ENCODE peak calls at places on chromosomes 2 and 18, in ten cellular contexts. One of them, this sample, is unnamed.

GRCh38 chr18:46555724-46556123 is 101.3 kb downstream of the LOXHD1 start:
- DNase-seq in HFFc6: no peak
- DNase-seq in activated naive CD4-positive, alpha-beta T cell: no peak
- DNase-seq in activated CD8-positive, alpha-beta memory T cell treated with anti-CD3 and anti-CD28 coated beads, Interleukin-2, amount 50 U/mL, for 4 hours: no peak
- DNase-seq in AG10803: peak
- DNase-seq in activated gamma-delta T cell treated with anti-CD3 and anti-CD28 coated beads, Interleukin-2, amount 50 U/mL, for 16 hours: no peak
- DNase-seq in DND-41: peak
- DNase-seq in GOT3: no peak
- DNase-seq in heart left ventricle: peak
- DNase-seq in stimulated activated CD8-positive, alpha-beta memory T cell treated with anti-CD3 and anti-CD28 coated beads, Interleukin-15, amount 100 ng/mL, for 24 hours: no peak
- DNase-seq in this sample: no peak

GRCh38 chr2:54824582-54824981 is 101.1 kb downstream of the EML6 start:
- DNase-seq in DND-41: no peak
- DNase-seq in AG10803: no peak
- DNase-seq in heart left ventricle: no peak
- DNase-seq in stimulated activated CD8-positive, alpha-beta memory T cell treated with anti-CD3 and anti-CD28 coated beads, Interleukin-15, amount 100 ng/mL, for 24 hours: no peak
- DNase-seq in activated gamma-delta T cell treated with anti-CD3 and anti-CD28 coated beads, Interleukin-2, amount 50 U/mL, for 16 hours: no peak
- DNase-seq in activated CD8-positive, alpha-beta memory T cell treated with anti-CD3 and anti-CD28 coated beads, Interleukin-2, amount 50 U/mL, for 4 hours: no peak
- DNase-seq in GOT3: no peak
- DNase-seq in activated naive CD4-positive, alpha-beta T cell: no peak
- DNase-seq in HFFc6: no peak
- DNase-seq in this sample: no peak

GRCh38 chr2:2665834-2666133 is 334.7 kb upstream of the MYT1L start:
- DNase-seq in stimulated activated CD8-positive, alpha-beta memory T cell treated with anti-CD3 and anti-CD28 coated beads, Interleukin-15, amount 100 ng/mL, for 24 hours: no peak
- DNase-seq in heart left ventricle: no peak
- DNase-seq in AG10803: no peak
- DNase-seq in DND-41: no peak
- DNase-seq in activated CD8-positive, alpha-beta memory T cell treated with anti-CD3 and anti-CD28 coated beads, Interleukin-2, amount 50 U/mL, for 4 hours: no peak
- DNase-seq in activated naive CD4-positive, alpha-beta T cell: no peak
- DNase-seq in activated gamma-delta T cell treated with anti-CD3 and anti-CD28 coated beads, Interleukin-2, amount 50 U/mL, for 16 hours: no peak
- DNase-seq in HFFc6: no peak
- DNase-seq in GOT3: no peak
- DNase-seq in this sample: no peak

GRCh38 chr2:172704072-172704936 is 31.3 kb upstream of the RAPGEF4 start:
- DNase-seq in activated CD8-positive, alpha-beta memory T cell treated with anti-CD3 and anti-CD28 coated beads, Interleukin-2, amount 50 U/mL, for 4 hours: no peak
- DNase-seq in GOT3: no peak
- DNase-seq in activated gamma-delta T cell treated with anti-CD3 and anti-CD28 coated beads, Interleukin-2, amount 50 U/mL, for 16 hours: no peak
- DNase-seq in HFFc6: peak
- DNase-seq in heart left ventricle: no peak
- DNase-seq in stimulated activated CD8-positive, alpha-beta memory T cell treated with anti-CD3 and anti-CD28 coated beads, Interleukin-15, amount 100 ng/mL, for 24 hours: no peak
- DNase-seq in AG10803: peak
- DNase-seq in DND-41: no peak
- DNase-seq in activated naive CD4-positive, alpha-beta T cell: no peak
- DNase-seq in this sample: no peak

GRCh38 chr2:242010567-242011513 is 141.3 kb downstream of the RTP5 start:
- DNase-seq in DND-41: no peak
- DNase-seq in activated gamma-delta T cell treated with anti-CD3 and anti-CD28 coated beads, Interleukin-2, amount 50 U/mL, for 16 hours: no peak
- DNase-seq in HFFc6: no peak
- DNase-seq in heart left ventricle: no peak
- DNase-seq in activated naive CD4-positive, alpha-beta T cell: no peak
- DNase-seq in stimulated activated CD8-positive, alpha-beta memory T cell treated with anti-CD3 and anti-CD28 coated beads, Interleukin-15, amount 100 ng/mL, for 24 hours: no peak
- DNase-seq in GOT3: no peak
- DNase-seq in AG10803: peak
- DNase-seq in activated CD8-positive, alpha-beta memory T cell treated with anti-CD3 and anti-CD28 coated beads, Interleukin-2, amount 50 U/mL, for 4 hours: no peak
- DNase-seq in this sample: no peak

GRCh38 chr18:70380915-70381896 is 92.4 kb downstream of the SOCS6 start:
- DNase-seq in heart left ventricle: no peak
- DNase-seq in activated CD8-positive, alpha-beta memory T cell treated with anti-CD3 and anti-CD28 coated beads, Interleukin-2, amount 50 U/mL, for 4 hours: no peak
- DNase-seq in activated gamma-delta T cell treated with anti-CD3 and anti-CD28 coated beads, Interleukin-2, amount 50 U/mL, for 16 hours: no peak
- DNase-seq in GOT3: no peak
- DNase-seq in DND-41: no peak
- DNase-seq in AG10803: no peak
- DNase-seq in activated naive CD4-positive, alpha-beta T cell: no peak
- DNase-seq in HFFc6: no peak
- DNase-seq in stimulated activated CD8-positive, alpha-beta memory T cell treated with anti-CD3 and anti-CD28 coated beads, Interleukin-15, amount 100 ng/mL, for 24 hours: no peak
- DNase-seq in this sample: no peak

GRCh38 chr2:24418166-24418843 is 58.0 kb upstream of the ITSN2 start:
- DNase-seq in activated naive CD4-positive, alpha-beta T cell: no peak
- DNase-seq in AG10803: no peak
- DNase-seq in heart left ventricle: no peak
- DNase-seq in DND-41: no peak
- DNase-seq in activated CD8-positive, alpha-beta memory T cell treated with anti-CD3 and anti-CD28 coated beads, Interleukin-2, amount 50 U/mL, for 4 hours: no peak
- DNase-seq in GOT3: no peak
- DNase-seq in HFFc6: no peak
- DNase-seq in stimulated activated CD8-positive, alpha-beta memory T cell treated with anti-CD3 and anti-CD28 coated beads, Interleukin-15, amount 100 ng/mL, for 24 hours: no peak
- DNase-seq in activated gamma-delta T cell treated with anti-CD3 and anti-CD28 coated beads, Interleukin-2, amount 50 U/mL, for 16 hours: no peak
- DNase-seq in this sample: no peak

GRCh38 chr2:71000780-71001591 is 6.3 kb upstream of the TEX261 start:
- DNase-seq in activated gamma-delta T cell treated with anti-CD3 and anti-CD28 coated beads, Interleukin-2, amount 50 U/mL, for 16 hours: peak
- DNase-seq in DND-41: peak
- DNase-seq in stimulated activated CD8-positive, alpha-beta memory T cell treated with anti-CD3 and anti-CD28 coated beads, Interleukin-15, amount 100 ng/mL, for 24 hours: peak
- DNase-seq in GOT3: no peak
- DNase-seq in AG10803: peak
- DNase-seq in HFFc6: peak
- DNase-seq in activated naive CD4-positive, alpha-beta T cell: peak
- DNase-seq in activated CD8-positive, alpha-beta memory T cell treated with anti-CD3 and anti-CD28 coated beads, Interleukin-2, amount 50 U/mL, for 4 hours: peak
- DNase-seq in heart left ventricle: peak
- DNase-seq in this sample: peak

GRCh38 chr2:202127793-202128215 is 54.7 kb downstream of the KIAA2012 start:
- DNase-seq in activated CD8-positive, alpha-beta memory T cell treated with anti-CD3 and anti-CD28 coated beads, Interleukin-2, amount 50 U/mL, for 4 hours: no peak
- DNase-seq in DND-41: no peak
- DNase-seq in HFFc6: no peak
- DNase-seq in AG10803: no peak
- DNase-seq in GOT3: no peak
- DNase-seq in activated naive CD4-positive, alpha-beta T cell: no peak
- DNase-seq in activated gamma-delta T cell treated with anti-CD3 and anti-CD28 coated beads, Interleukin-2, amount 50 U/mL, for 16 hours: no peak
- DNase-seq in stimulated activated CD8-positive, alpha-beta memory T cell treated with anti-CD3 and anti-CD28 coated beads, Interleukin-15, amount 100 ng/mL, for 24 hours: no peak
- DNase-seq in heart left ventricle: no peak
- DNase-seq in this sample: no peak

GRCh38 chr2:150716186-150716585 is 228.7 kb upstream of the RND3 start:
- DNase-seq in stimulated activated CD8-positive, alpha-beta memory T cell treated with anti-CD3 and anti-CD28 coated beads, Interleukin-15, amount 100 ng/mL, for 24 hours: no peak
- DNase-seq in activated CD8-positive, alpha-beta memory T cell treated with anti-CD3 and anti-CD28 coated beads, Interleukin-2, amount 50 U/mL, for 4 hours: no peak
- DNase-seq in activated naive CD4-positive, alpha-beta T cell: no peak
- DNase-seq in DND-41: no peak
- DNase-seq in GOT3: no peak
- DNase-seq in HFFc6: no peak
- DNase-seq in heart left ventricle: no peak
- DNase-seq in activated gamma-delta T cell treated with anti-CD3 and anti-CD28 coated beads, Interleukin-2, amount 50 U/mL, for 16 hours: no peak
- DNase-seq in AG10803: peak
- DNase-seq in this sample: no peak

GRCh38 chr2:100744589-100744988 is 75.3 kb upstream of the NPAS2 start:
- DNase-seq in HFFc6: no peak
- DNase-seq in activated CD8-positive, alpha-beta memory T cell treated with anti-CD3 and anti-CD28 coated beads, Interleukin-2, amount 50 U/mL, for 4 hours: no peak
- DNase-seq in GOT3: no peak
- DNase-seq in DND-41: no peak
- DNase-seq in AG10803: no peak
- DNase-seq in heart left ventricle: no peak
- DNase-seq in stimulated activated CD8-positive, alpha-beta memory T cell treated with anti-CD3 and anti-CD28 coated beads, Interleukin-15, amount 100 ng/mL, for 24 hours: no peak
- DNase-seq in activated gamma-delta T cell treated with anti-CD3 and anti-CD28 coated beads, Interleukin-2, amount 50 U/mL, for 16 hours: no peak
- DNase-seq in activated naive CD4-positive, alpha-beta T cell: no peak
- DNase-seq in this sample: no peak

GRCh38 chr2:23541453-23542334 is 156.7 kb downstream of the KLHL29 start:
- DNase-seq in AG10803: peak
- DNase-seq in activated CD8-positive, alpha-beta memory T cell treated with anti-CD3 and anti-CD28 coated beads, Interleukin-2, amount 50 U/mL, for 4 hours: no peak
- DNase-seq in HFFc6: peak
- DNase-seq in activated gamma-delta T cell treated with anti-CD3 and anti-CD28 coated beads, Interleukin-2, amount 50 U/mL, for 16 hours: no peak
- DNase-seq in heart left ventricle: no peak
- DNase-seq in GOT3: no peak
- DNase-seq in activated naive CD4-positive, alpha-beta T cell: no peak
- DNase-seq in DND-41: no peak
- DNase-seq in stimulated activated CD8-positive, alpha-beta memory T cell treated with anti-CD3 and anti-CD28 coated beads, Interleukin-15, amount 100 ng/mL, for 24 hours: no peak
- DNase-seq in this sample: no peak

GRCh38 chr2:240437861-240438809 is 2.7 kb downstream of the GPC1 start:
- DNase-seq in stimulated activated CD8-positive, alpha-beta memory T cell treated with anti-CD3 and anti-CD28 coated beads, Interleukin-15, amount 100 ng/mL, for 24 hours: peak
- DNase-seq in HFFc6: peak
- DNase-seq in DND-41: peak
- DNase-seq in heart left ventricle: peak
- DNase-seq in AG10803: peak
- DNase-seq in activated naive CD4-positive, alpha-beta T cell: peak
- DNase-seq in activated gamma-delta T cell treated with anti-CD3 and anti-CD28 coated beads, Interleukin-2, amount 50 U/mL, for 16 hours: peak
- DNase-seq in GOT3: peak
- DNase-seq in activated CD8-positive, alpha-beta memory T cell treated with anti-CD3 and anti-CD28 coated beads, Interleukin-2, amount 50 U/mL, for 4 hours: peak
- DNase-seq in this sample: peak

GRCh38 chr18:66346833-66347595 is 256.9 kb downstream of the CDH19 start:
- DNase-seq in activated CD8-positive, alpha-beta memory T cell treated with anti-CD3 and anti-CD28 coated beads, Interleukin-2, amount 50 U/mL, for 4 hours: no peak
- DNase-seq in stimulated activated CD8-positive, alpha-beta memory T cell treated with anti-CD3 and anti-CD28 coated beads, Interleukin-15, amount 100 ng/mL, for 24 hours: no peak
- DNase-seq in DND-41: no peak
- DNase-seq in activated naive CD4-positive, alpha-beta T cell: no peak
- DNase-seq in activated gamma-delta T cell treated with anti-CD3 and anti-CD28 coated beads, Interleukin-2, amount 50 U/mL, for 16 hours: no peak
- DNase-seq in heart left ventricle: no peak
- DNase-seq in AG10803: no peak
- DNase-seq in HFFc6: no peak
- DNase-seq in GOT3: no peak
- DNase-seq in this sample: no peak

GRCh38 chr2:65430515-65431416 is 1.6 kb downstream of the SPRED2 start:
- DNase-seq in heart left ventricle: peak
- DNase-seq in DND-41: peak
- DNase-seq in activated gamma-delta T cell treated with anti-CD3 and anti-CD28 coated beads, Interleukin-2, amount 50 U/mL, for 16 hours: peak
- DNase-seq in HFFc6: peak
- DNase-seq in AG10803: peak
- DNase-seq in stimulated activated CD8-positive, alpha-beta memory T cell treated with anti-CD3 and anti-CD28 coated beads, Interleukin-15, amount 100 ng/mL, for 24 hours: peak
- DNase-seq in activated CD8-positive, alpha-beta memory T cell treated with anti-CD3 and anti-CD28 coated beads, Interleukin-2, amount 50 U/mL, for 4 hours: peak
- DNase-seq in GOT3: no peak
- DNase-seq in activated naive CD4-positive, alpha-beta T cell: peak
- DNase-seq in this sample: peak

GRCh38 chr2:181588546-181588945 is 68.4 kb downstream of the CERKL start:
- DNase-seq in HFFc6: no peak
- DNase-seq in GOT3: no peak
- DNase-seq in activated gamma-delta T cell treated with anti-CD3 and anti-CD28 coated beads, Interleukin-2, amount 50 U/mL, for 16 hours: no peak
- DNase-seq in DND-41: no peak
- DNase-seq in stimulated activated CD8-positive, alpha-beta memory T cell treated with anti-CD3 and anti-CD28 coated beads, Interleukin-15, amount 100 ng/mL, for 24 hours: no peak
- DNase-seq in activated naive CD4-positive, alpha-beta T cell: no peak
- DNase-seq in heart left ventricle: no peak
- DNase-seq in AG10803: no peak
- DNase-seq in activated CD8-positive, alpha-beta memory T cell treated with anti-CD3 and anti-CD28 coated beads, Interleukin-2, amount 50 U/mL, for 4 hours: no peak
- DNase-seq in this sample: no peak

GRCh38 chr18:12745095-12745820 is 42.4 kb downstream of the PSMG2 start:
- DNase-seq in AG10803: peak
- DNase-seq in GOT3: no peak
- DNase-seq in stimulated activated CD8-positive, alpha-beta memory T cell treated with anti-CD3 and anti-CD28 coated beads, Interleukin-15, amount 100 ng/mL, for 24 hours: no peak
- DNase-seq in activated gamma-delta T cell treated with anti-CD3 and anti-CD28 coated beads, Interleukin-2, amount 50 U/mL, for 16 hours: no peak
- DNase-seq in HFFc6: no peak
- DNase-seq in heart left ventricle: no peak
- DNase-seq in DND-41: peak
- DNase-seq in activated naive CD4-positive, alpha-beta T cell: no peak
- DNase-seq in activated CD8-positive, alpha-beta memory T cell treated with anti-CD3 and anti-CD28 coated beads, Interleukin-2, amount 50 U/mL, for 4 hours: no peak
- DNase-seq in this sample: no peak

GRCh38 chr2:152755029-152755428 is 36.6 kb downstream of the ARL6IP6 start:
- DNase-seq in activated CD8-positive, alpha-beta memory T cell treated with anti-CD3 and anti-CD28 coated beads, Interleukin-2, amount 50 U/mL, for 4 hours: no peak
- DNase-seq in DND-41: no peak
- DNase-seq in GOT3: no peak
- DNase-seq in AG10803: no peak
- DNase-seq in stimulated activated CD8-positive, alpha-beta memory T cell treated with anti-CD3 and anti-CD28 coated beads, Interleukin-15, amount 100 ng/mL, for 24 hours: no peak
- DNase-seq in heart left ventricle: no peak
- DNase-seq in HFFc6: no peak
- DNase-seq in activated gamma-delta T cell treated with anti-CD3 and anti-CD28 coated beads, Interleukin-2, amount 50 U/mL, for 16 hours: no peak
- DNase-seq in activated naive CD4-positive, alpha-beta T cell: no peak
- DNase-seq in this sample: no peak

GRCh38 chr2:10303174-10303633 is 500 bp downstream of the HPCAL1 start:
- DNase-seq in activated naive CD4-positive, alpha-beta T cell: peak
- DNase-seq in AG10803: no peak
- DNase-seq in activated gamma-delta T cell treated with anti-CD3 and anti-CD28 coated beads, Interleukin-2, amount 50 U/mL, for 16 hours: no peak
- DNase-seq in activated CD8-positive, alpha-beta memory T cell treated with anti-CD3 and anti-CD28 coated beads, Interleukin-2, amount 50 U/mL, for 4 hours: no peak
- DNase-seq in HFFc6: no peak
- DNase-seq in heart left ventricle: no peak
- DNase-seq in GOT3: no peak
- DNase-seq in DND-41: no peak
- DNase-seq in stimulated activated CD8-positive, alpha-beta memory T cell treated with anti-CD3 and anti-CD28 coated beads, Interleukin-15, amount 100 ng/mL, for 24 hours: no peak
- DNase-seq in this sample: no peak

GRCh38 chr2:143128681-143129580 is at the start of gene ARHGAP15:
- DNase-seq in heart left ventricle: no peak
- DNase-seq in stimulated activated CD8-positive, alpha-beta memory T cell treated with anti-CD3 and anti-CD28 coated beads, Interleukin-15, amount 100 ng/mL, for 24 hours: peak
- DNase-seq in HFFc6: no peak
- DNase-seq in activated gamma-delta T cell treated with anti-CD3 and anti-CD28 coated beads, Interleukin-2, amount 50 U/mL, for 16 hours: peak
- DNase-seq in activated CD8-positive, alpha-beta memory T cell treated with anti-CD3 and anti-CD28 coated beads, Interleukin-2, amount 50 U/mL, for 4 hours: peak
- DNase-seq in GOT3: no peak
- DNase-seq in AG10803: no peak
- DNase-seq in activated naive CD4-positive, alpha-beta T cell: peak
- DNase-seq in DND-41: peak
- DNase-seq in this sample: peak

GRCh38 chr2:150882751-150883520 is 378.7 kb downstream of the RBM43 start:
- DNase-seq in AG10803: no peak
- DNase-seq in stimulated activated CD8-positive, alpha-beta memory T cell treated with anti-CD3 and anti-CD28 coated beads, Interleukin-15, amount 100 ng/mL, for 24 hours: no peak
- DNase-seq in HFFc6: no peak
- DNase-seq in GOT3: no peak
- DNase-seq in activated CD8-positive, alpha-beta memory T cell treated with anti-CD3 and anti-CD28 coated beads, Interleukin-2, amount 50 U/mL, for 4 hours: no peak
- DNase-seq in activated naive CD4-positive, alpha-beta T cell: no peak
- DNase-seq in heart left ventricle: no peak
- DNase-seq in DND-41: no peak
- DNase-seq in activated gamma-delta T cell treated with anti-CD3 and anti-CD28 coated beads, Interleukin-2, amount 50 U/mL, for 16 hours: no peak
- DNase-seq in this sample: no peak

GRCh38 chr2:29033172-29033571 is 41.2 kb downstream of the PCARE start:
- DNase-seq in heart left ventricle: no peak
- DNase-seq in stimulated activated CD8-positive, alpha-beta memory T cell treated with anti-CD3 and anti-CD28 coated beads, Interleukin-15, amount 100 ng/mL, for 24 hours: no peak
- DNase-seq in activated CD8-positive, alpha-beta memory T cell treated with anti-CD3 and anti-CD28 coated beads, Interleukin-2, amount 50 U/mL, for 4 hours: no peak
- DNase-seq in DND-41: no peak
- DNase-seq in AG10803: peak
- DNase-seq in GOT3: no peak
- DNase-seq in HFFc6: peak
- DNase-seq in activated gamma-delta T cell treated with anti-CD3 and anti-CD28 coated beads, Interleukin-2, amount 50 U/mL, for 16 hours: no peak
- DNase-seq in activated naive CD4-positive, alpha-beta T cell: no peak
- DNase-seq in this sample: no peak

GRCh38 chr2:160477032-160477431 is 16.6 kb downstream of the RBMS1 start:
- DNase-seq in DND-41: no peak
- DNase-seq in activated CD8-positive, alpha-beta memory T cell treated with anti-CD3 and anti-CD28 coated beads, Interleukin-2, amount 50 U/mL, for 4 hours: no peak
- DNase-seq in heart left ventricle: no peak
- DNase-seq in activated gamma-delta T cell treated with anti-CD3 and anti-CD28 coated beads, Interleukin-2, amount 50 U/mL, for 16 hours: no peak
- DNase-seq in activated naive CD4-positive, alpha-beta T cell: no peak
- DNase-seq in AG10803: no peak
- DNase-seq in GOT3: no peak
- DNase-seq in stimulated activated CD8-positive, alpha-beta memory T cell treated with anti-CD3 and anti-CD28 coated beads, Interleukin-15, amount 100 ng/mL, for 24 hours: no peak
- DNase-seq in HFFc6: no peak
- DNase-seq in this sample: no peak

GRCh38 chr2:113251118-113251517 is 27.6 kb downstream of the PAX8 start:
- DNase-seq in activated gamma-delta T cell treated with anti-CD3 and anti-CD28 coated beads, Interleukin-2, amount 50 U/mL, for 16 hours: no peak
- DNase-seq in activated naive CD4-positive, alpha-beta T cell: peak
- DNase-seq in DND-41: no peak
- DNase-seq in GOT3: no peak
- DNase-seq in AG10803: no peak
- DNase-seq in heart left ventricle: no peak
- DNase-seq in HFFc6: no peak
- DNase-seq in stimulated activated CD8-positive, alpha-beta memory T cell treated with anti-CD3 and anti-CD28 coated beads, Interleukin-15, amount 100 ng/mL, for 24 hours: no peak
- DNase-seq in activated CD8-positive, alpha-beta memory T cell treated with anti-CD3 and anti-CD28 coated beads, Interleukin-2, amount 50 U/mL, for 4 hours: peak
- DNase-seq in this sample: peak

GRCh38 chr2:132448331-132448730 is 31.7 kb downstream of the GPR39 start:
- DNase-seq in heart left ventricle: peak
- DNase-seq in HFFc6: no peak
- DNase-seq in activated CD8-positive, alpha-beta memory T cell treated with anti-CD3 and anti-CD28 coated beads, Interleukin-2, amount 50 U/mL, for 4 hours: no peak
- DNase-seq in activated naive CD4-positive, alpha-beta T cell: no peak
- DNase-seq in GOT3: no peak
- DNase-seq in stimulated activated CD8-positive, alpha-beta memory T cell treated with anti-CD3 and anti-CD28 coated beads, Interleukin-15, amount 100 ng/mL, for 24 hours: no peak
- DNase-seq in activated gamma-delta T cell treated with anti-CD3 and anti-CD28 coated beads, Interleukin-2, amount 50 U/mL, for 16 hours: no peak
- DNase-seq in AG10803: no peak
- DNase-seq in DND-41: no peak
- DNase-seq in this sample: no peak

GRCh38 chr2:161004379-161004778 is 155.8 kb upstream of the TANK start:
- DNase-seq in heart left ventricle: no peak
- DNase-seq in activated naive CD4-positive, alpha-beta T cell: no peak
- DNase-seq in AG10803: no peak
- DNase-seq in stimulated activated CD8-positive, alpha-beta memory T cell treated with anti-CD3 and anti-CD28 coated beads, Interleukin-15, amount 100 ng/mL, for 24 hours: no peak
- DNase-seq in DND-41: no peak
- DNase-seq in activated gamma-delta T cell treated with anti-CD3 and anti-CD28 coated beads, Interleukin-2, amount 50 U/mL, for 16 hours: no peak
- DNase-seq in HFFc6: no peak
- DNase-seq in activated CD8-positive, alpha-beta memory T cell treated with anti-CD3 and anti-CD28 coated beads, Interleukin-2, amount 50 U/mL, for 4 hours: no peak
- DNase-seq in GOT3: no peak
- DNase-seq in this sample: no peak

GRCh38 chr2:40240067-40240466 is 211.8 kb downstream of the SLC8A1 start:
- DNase-seq in AG10803: peak
- DNase-seq in DND-41: no peak
- DNase-seq in activated naive CD4-positive, alpha-beta T cell: no peak
- DNase-seq in activated gamma-delta T cell treated with anti-CD3 and anti-CD28 coated beads, Interleukin-2, amount 50 U/mL, for 16 hours: no peak
- DNase-seq in activated CD8-positive, alpha-beta memory T cell treated with anti-CD3 and anti-CD28 coated beads, Interleukin-2, amount 50 U/mL, for 4 hours: no peak
- DNase-seq in stimulated activated CD8-positive, alpha-beta memory T cell treated with anti-CD3 and anti-CD28 coated beads, Interleukin-15, amount 100 ng/mL, for 24 hours: no peak
- DNase-seq in HFFc6: peak
- DNase-seq in heart left ventricle: peak
- DNase-seq in GOT3: peak
- DNase-seq in this sample: no peak

GRCh38 chr2:140680862-140681261 is 1450.0 kb downstream of the LRP1B start:
- DNase-seq in AG10803: no peak
- DNase-seq in GOT3: no peak
- DNase-seq in heart left ventricle: no peak
- DNase-seq in activated naive CD4-positive, alpha-beta T cell: no peak
- DNase-seq in DND-41: no peak
- DNase-seq in stimulated activated CD8-positive, alpha-beta memory T cell treated with anti-CD3 and anti-CD28 coated beads, Interleukin-15, amount 100 ng/mL, for 24 hours: no peak
- DNase-seq in HFFc6: no peak
- DNase-seq in activated CD8-positive, alpha-beta memory T cell treated with anti-CD3 and anti-CD28 coated beads, Interleukin-2, amount 50 U/mL, for 4 hours: no peak
- DNase-seq in activated gamma-delta T cell treated with anti-CD3 and anti-CD28 coated beads, Interleukin-2, amount 50 U/mL, for 16 hours: no peak
- DNase-seq in this sample: no peak